ENCODE peak calls at places on chromosome 12, in five cellular contexts. B is EH; D is astrocyte of the spinal cord; C is stimulated activated CD8-positive, alpha-beta memory T cell treated with anti-CD3 and anti-CD28 coated beads, Interleukin-4, amount 100 ng/mL, for 1 hour; G is H7. U is an unnamed sample.
A peak's percentile ranks its signal among the peaks of the same experiment; 100 is the strongest.

GRCh38 chr12:46415552-46415951 is 43.0 kb upstream of the SLC38A2 start:
- DNase-seq in C (no peak), B (no peak), G (no peak), D (no peak), U (no peak)

GRCh38 chr12:124299628-124300388 is 4.9 kb downstream of the RFLNA start:
- DNase-seq in B (no peak), D (peak; percentile 12), C (no peak), G (no peak), U (no peak)

GRCh38 chr12:58367041-58367440 is 425.7 kb downstream of the ATP23 start:
- DNase-seq in D (no peak), C (no peak), B (peak; percentile 51), G (no peak), U (no peak)

GRCh38 chr12:109949089-109949488 is 47.1 kb downstream of the GIT2 start:
- DNase-seq in B (peak; percentile 81), D (peak; percentile 68), C (no peak), G (no peak), U (no peak)

GRCh38 chr12:107779077-107779840 is 4.8 kb downstream of the ASCL4 start:
- DNase-seq in B (no peak), G (no peak), D (no peak), C (no peak), U (no peak)

GRCh38 chr12:89756638-89757321 is 48.1 kb upstream of the ATP2B1 start:
- DNase-seq in D (peak; percentile 97), B (peak; percentile 98), C (no peak), G (no peak), U (no peak)

GRCh38 chr12:96981053-96981452 is 74.0 kb downstream of the NEDD1 start:
- DNase-seq in G (no peak), B (peak; percentile 89), C (no peak), D (peak; percentile 88), U (no peak)

GRCh38 chr12:31651893-31652521 is 7.5 kb upstream of the ETFBKMT start:
- DNase-seq in G (no peak), C (no peak), D (no peak), B (no peak), U (no peak)

GRCh38 chr12:133010657-133011297 is 24.6 kb downstream of the ZNF26 start:
- DNase-seq in B (peak; percentile 2), C (no peak), G (no peak), D (no peak), U (no peak)

GRCh38 chr12:113413488-113413939 is 8.7 kb upstream of the SDSL start:
- DNase-seq in B (peak; percentile 42), D (no peak), C (no peak), G (no peak), U (no peak)

U was measured in H9.